ENCODE peak calls at places on chromosomes 16 and 17, in five cellular contexts. R is ureter; K is pancreas; H is activated effector memory CD4-positive, alpha-beta T cell treated with anti-CD3 and anti-CD28 coated beads, Interleukin-2, amount 50 U/mL, for 16 hours; M is Calu3. A is an unnamed sample.
A peak's percentile ranks its signal among the peaks of the same experiment; 100 is the strongest.

GRCh38 chr16:46930861-46931260 is 42.6 kb downstream of the DNAJA2 start:
- DNase-seq in R (no peak), K (no peak), H (no peak), M (no peak), A (no peak)

GRCh38 chr16:88703486-88704309 is 2.5 kb downstream of the RNF166 start:
- DNase-seq in R (no peak), K (peak; percentile 48), H (peak; percentile 88), M (no peak), A (peak; percentile 94)

GRCh38 chr17:82059272-82060000 is 6.2 kb downstream of the DUS1L start:
- DNase-seq in R (no peak), K (no peak), H (no peak), M (no peak), A (no peak)

GRCh38 chr17:71830916-71831315 is 289.9 kb upstream of the SOX9 start:
- DNase-seq in R (no peak), K (no peak), H (no peak), M (no peak), A (no peak)

GRCh38 chr17:50559674-50560184 is 786 bp upstream of the CACNA1G start:
- DNase-seq in R (no peak), K (no peak), H (peak; percentile 72), M (peak; percentile 41), A (no peak)

GRCh38 chr17:55398689-55399088 is 22.9 kb downstream of the MMD start:
- DNase-seq in R (no peak), K (no peak), H (no peak), M (no peak), A (no peak)

GRCh38 chr17:66560691-66561090 is 258.3 kb downstream of the PRKCA start:
- DNase-seq in R (peak; percentile 17), K (no peak), H (no peak), M (no peak), A (no peak)

GRCh38 chr17:75485688-75486087 is 29.3 kb downstream of the TMEM94 start:
- DNase-seq in R (no peak), K (no peak), H (no peak), M (no peak), A (no peak)

GRCh38 chr16:68825427-68825826 is 17.9 kb upstream of the TANGO6 start:
- DNase-seq in R (no peak), K (no peak), H (no peak), M (no peak), A (no peak)

GRCh38 chr17:55308613-55309332 is 44.0 kb downstream of the HLF start:
- DNase-seq in R (no peak), K (no peak), H (no peak), M (no peak), A (no peak)

GRCh38 chr16:14553447-14553846 is 76.6 kb downstream of the PARN start:
- DNase-seq in R (no peak), K (no peak), H (no peak), M (no peak), A (no peak)

GRCh38 chr16:28140788-28141618 is 70.8 kb downstream of the XPO6 start:
- DNase-seq in R (no peak), K (peak; percentile 22), H (peak; percentile 75), M (no peak), A (peak; percentile 95)

GRCh38 chr16:47061204-47061603 is 82.5 kb downstream of the NETO2 start:
- DNase-seq in R (no peak), K (no peak), H (peak; percentile 45), M (no peak), A (no peak)

GRCh38 chr17:57956311-57957119 is 1.3 kb upstream of the CUEDC1 start:
- DNase-seq in R (peak; percentile 3), K (peak; percentile 3), H (peak; percentile 65), M (no peak), A (no peak)

GRCh38 chr17:3482851-3483250 is 7.1 kb downstream of the ASPA start:
- DNase-seq in R (no peak), K (no peak), H (no peak), M (no peak), A (no peak)

GRCh38 chr17:37305406-37305905 is 70.3 kb upstream of the C17orf78 start:
- DNase-seq in R (peak; percentile 45), K (no peak), H (no peak), M (no peak), A (no peak)

A was measured in GF-D8.